ENCODE peak calls at places on chromosomes 13 and 19, in five cellular contexts. One of them, this sample, is unnamed.

GRCh38 chr19:34375598-34375997 is 10.6 kb downstream of the GPI start:
- DNase-seq in foreskin fibroblast: no peak
- DNase-seq in lower leg skin: no peak
- DNase-seq in GM23338: no peak
- DNase-seq in mucosa of descending colon: no peak
- DNase-seq in this sample: no peak

GRCh38 chr13:30158774-30159445 is 148.4 kb downstream of the KATNAL1 start:
- DNase-seq in foreskin fibroblast: peak
- DNase-seq in lower leg skin: no peak
- DNase-seq in GM23338: no peak
- DNase-seq in mucosa of descending colon: no peak
- DNase-seq in this sample: no peak

GRCh38 chr19:34171539-34171876 is 796 bp upstream of the LSM14A start:
- DNase-seq in foreskin fibroblast: peak
- DNase-seq in lower leg skin: no peak
- DNase-seq in GM23338: no peak
- DNase-seq in mucosa of descending colon: no peak
- DNase-seq in this sample: peak

GRCh38 chr19:18489627-18490184 is 32.2 kb downstream of the ELL start:
- DNase-seq in foreskin fibroblast: no peak
- DNase-seq in lower leg skin: no peak
- DNase-seq in GM23338: no peak
- DNase-seq in mucosa of descending colon: no peak
- DNase-seq in this sample: no peak

GRCh38 chr19:43503501-43504425 is 783 bp downstream of the PHLDB3 start:
- DNase-seq in foreskin fibroblast: peak
- DNase-seq in lower leg skin: peak
- DNase-seq in GM23338: peak
- DNase-seq in mucosa of descending colon: peak
- DNase-seq in this sample: peak

GRCh38 chr19:5445667-5446066 is 9.6 kb upstream of the ZNRF4 start:
- DNase-seq in foreskin fibroblast: no peak
- DNase-seq in lower leg skin: no peak
- DNase-seq in GM23338: no peak
- DNase-seq in mucosa of descending colon: no peak
- DNase-seq in this sample: no peak

GRCh38 chr19:49665301-49666119 is at the start of the genes BCL2L12 and IRF3:
- DNase-seq in foreskin fibroblast: peak
- DNase-seq in lower leg skin: peak
- DNase-seq in GM23338: peak
- DNase-seq in mucosa of descending colon: peak
- DNase-seq in this sample: peak

GRCh38 chr13:23963947-23964346 is 66.6 kb upstream of the C1QTNF9B start:
- DNase-seq in foreskin fibroblast: peak
- DNase-seq in lower leg skin: no peak
- DNase-seq in GM23338: no peak
- DNase-seq in mucosa of descending colon: no peak
- DNase-seq in this sample: peak

GRCh38 chr19:35446194-35446593 is 1.9 kb upstream of the FFAR2 start:
- DNase-seq in foreskin fibroblast: no peak
- DNase-seq in lower leg skin: no peak
- DNase-seq in GM23338: no peak
- DNase-seq in mucosa of descending colon: no peak
- DNase-seq in this sample: peak

GRCh38 chr13:53200498-53201453 is 172.2 kb downstream of the OLFM4 start:
- DNase-seq in foreskin fibroblast: peak
- DNase-seq in lower leg skin: no peak
- DNase-seq in GM23338: peak
- DNase-seq in mucosa of descending colon: peak
- DNase-seq in this sample: peak

GRCh38 chr19:17977488-17977887 is 10.6 kb downstream of the KCNN1 start:
- DNase-seq in foreskin fibroblast: no peak
- DNase-seq in lower leg skin: no peak
- DNase-seq in GM23338: no peak
- DNase-seq in mucosa of descending colon: no peak
- DNase-seq in this sample: no peak

GRCh38 chr13:82439159-82439904 is 1442.9 kb downstream of the SLITRK1 start:
- DNase-seq in foreskin fibroblast: no peak
- DNase-seq in lower leg skin: no peak
- DNase-seq in GM23338: no peak
- DNase-seq in mucosa of descending colon: no peak
- DNase-seq in this sample: no peak

GRCh38 chr13:102286326-102286725 is 115.5 kb downstream of the FGF14 start:
- DNase-seq in foreskin fibroblast: peak
- DNase-seq in lower leg skin: no peak
- DNase-seq in GM23338: no peak
- DNase-seq in mucosa of descending colon: no peak
- DNase-seq in this sample: no peak

GRCh38 chr19:40298026-40298425 is 12.9 kb upstream of the AKT2 start:
- DNase-seq in foreskin fibroblast: no peak
- DNase-seq in lower leg skin: no peak
- DNase-seq in GM23338: no peak
- DNase-seq in mucosa of descending colon: no peak
- DNase-seq in this sample: no peak

DNA sequence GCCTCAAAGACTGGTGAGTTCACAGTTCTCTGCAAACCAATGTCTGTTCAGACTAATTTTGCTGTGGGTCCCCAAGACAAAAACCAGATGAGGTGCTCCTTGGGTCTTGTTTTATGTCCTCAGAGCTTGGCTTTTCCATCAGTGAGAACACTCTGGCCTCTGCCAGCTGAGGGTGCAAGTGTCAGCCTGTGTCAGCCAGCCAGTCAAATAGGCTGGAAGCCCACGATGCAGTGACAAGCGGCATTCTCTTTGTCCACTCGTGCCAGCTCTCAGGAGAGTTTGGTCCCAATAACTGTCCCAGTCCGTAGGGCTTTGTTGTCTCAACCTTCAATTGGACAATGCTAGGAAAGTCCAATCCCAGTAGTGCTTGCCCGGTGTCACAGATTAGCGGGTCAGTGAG is 9.4 kb upstream of the AKT2 start:
- DNase-seq in foreskin fibroblast: no peak
- DNase-seq in lower leg skin: no peak
- DNase-seq in GM23338: no peak
- DNase-seq in mucosa of descending colon: no peak
- DNase-seq in this sample: no peak
- TF ChIP-seq CTCF in foreskin fibroblast: no peak
- TF ChIP-seq CTCF in lower leg skin: no peak
- TF ChIP-seq CTCF in GM23338: no peak
- TF ChIP-seq CTCF in mucosa of descending colon: no peak
- TF ChIP-seq CTCF in this sample: no peak

GRCh38 chr19:58154679-58155648 is 4.4 kb upstream of the ZNF329 start:
- DNase-seq in foreskin fibroblast: peak
- DNase-seq in lower leg skin: peak
- DNase-seq in GM23338: peak
- DNase-seq in mucosa of descending colon: peak
- DNase-seq in this sample: peak
- TF ChIP-seq CTCF in foreskin fibroblast: peak
- TF ChIP-seq CTCF in lower leg skin: peak
- TF ChIP-seq CTCF in GM23338: peak
- TF ChIP-seq CTCF in mucosa of descending colon: peak
- TF ChIP-seq CTCF in this sample: peak

DNA sequence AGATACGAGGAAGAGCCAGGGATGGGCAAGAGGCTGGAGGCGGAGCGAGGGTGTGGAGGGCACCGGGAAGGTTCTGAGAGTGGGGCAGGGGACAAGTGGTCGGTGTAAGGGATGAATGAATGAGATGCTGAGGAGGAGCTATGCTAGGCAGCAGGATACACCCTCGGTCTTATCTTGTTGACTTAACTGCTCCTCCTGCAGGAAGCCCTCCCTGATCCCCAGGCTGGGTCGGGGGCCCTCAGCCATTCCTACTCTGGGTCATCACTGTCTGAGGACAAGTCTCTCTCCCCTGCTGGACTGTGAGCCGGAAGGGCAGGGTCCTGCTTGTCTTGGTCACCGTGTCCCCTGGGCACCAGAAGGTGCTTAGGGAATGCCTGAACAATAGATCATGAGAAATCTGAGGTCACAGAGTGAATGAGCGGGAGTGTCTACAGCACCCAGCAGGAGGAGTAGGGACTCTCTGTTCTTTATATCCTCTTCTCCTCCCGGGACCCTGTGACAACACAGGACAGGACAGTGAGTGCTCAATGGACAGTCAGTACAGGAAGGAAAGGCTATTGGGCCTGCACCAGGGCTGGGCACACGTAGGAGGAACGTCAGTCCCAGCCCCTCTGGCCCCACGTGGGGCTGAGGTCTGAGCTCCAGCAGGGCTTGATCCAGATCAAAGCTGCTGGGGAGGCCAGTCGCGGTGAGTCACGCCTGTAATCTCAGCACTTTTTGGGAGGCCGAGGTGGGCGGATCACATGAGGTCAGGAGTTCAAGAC is 6.5 kb downstream of the NKPD1 start:
- DNase-seq in foreskin fibroblast: peak
- DNase-seq in lower leg skin: no peak
- DNase-seq in GM23338: no peak
- DNase-seq in mucosa of descending colon: no peak
- DNase-seq in this sample: no peak
- TF ChIP-seq CTCF in foreskin fibroblast: no peak
- TF ChIP-seq CTCF in lower leg skin: no peak
- TF ChIP-seq CTCF in GM23338: no peak
- TF ChIP-seq CTCF in mucosa of descending colon: no peak
- TF ChIP-seq CTCF in this sample: no peak

GRCh38 chr19:2424686-2425621 is 2.4 kb downstream of the TIMM13 start:
- DNase-seq in foreskin fibroblast: peak
- DNase-seq in lower leg skin: no peak
- DNase-seq in GM23338: peak
- DNase-seq in mucosa of descending colon: no peak
- DNase-seq in this sample: no peak
- TF ChIP-seq CTCF in foreskin fibroblast: no peak
- TF ChIP-seq CTCF in lower leg skin: no peak
- TF ChIP-seq CTCF in GM23338: peak
- TF ChIP-seq CTCF in mucosa of descending colon: no peak
- TF ChIP-seq CTCF in this sample: no peak

GRCh38 chr19:38719761-38720558 is 24.3 kb downstream of the CAPN12 start:
- DNase-seq in foreskin fibroblast: no peak
- DNase-seq in lower leg skin: no peak
- DNase-seq in GM23338: no peak
- DNase-seq in mucosa of descending colon: no peak
- DNase-seq in this sample: no peak
- TF ChIP-seq CTCF in foreskin fibroblast: no peak
- TF ChIP-seq CTCF in lower leg skin: no peak
- TF ChIP-seq CTCF in GM23338: no peak
- TF ChIP-seq CTCF in mucosa of descending colon: no peak
- TF ChIP-seq CTCF in this sample: no peak

DNA sequence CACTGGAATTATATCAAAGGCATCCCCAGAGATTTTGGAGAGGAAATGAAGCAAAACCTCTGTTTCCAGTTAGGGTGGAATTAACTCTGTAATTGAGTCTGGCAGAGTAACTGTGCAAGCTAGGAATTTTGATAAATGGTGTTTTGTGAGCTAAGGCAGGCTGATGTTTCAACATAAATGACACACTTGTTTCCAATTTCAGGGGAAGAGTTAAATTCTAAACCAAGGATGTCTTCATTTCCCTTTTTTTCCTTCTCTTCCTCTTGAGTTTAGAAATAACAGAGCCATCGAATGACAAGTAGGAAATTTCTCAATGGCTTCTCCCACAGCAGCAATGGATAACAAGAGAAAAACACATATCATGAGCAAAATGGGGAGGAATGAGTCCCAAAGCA is 131.2 kb downstream of the IRS2 start:
- DNase-seq in foreskin fibroblast: peak
- DNase-seq in lower leg skin: no peak
- DNase-seq in GM23338: no peak
- DNase-seq in mucosa of descending colon: no peak
- DNase-seq in this sample: no peak
- TF ChIP-seq CTCF in foreskin fibroblast: no peak
- TF ChIP-seq CTCF in lower leg skin: no peak
- TF ChIP-seq CTCF in GM23338: no peak
- TF ChIP-seq CTCF in mucosa of descending colon: no peak
- TF ChIP-seq CTCF in this sample: no peak

GRCh38 chr13:45473627-45474026 is 8.9 kb downstream of the COG3 start:
- DNase-seq in foreskin fibroblast: no peak
- DNase-seq in lower leg skin: no peak
- DNase-seq in GM23338: peak
- DNase-seq in mucosa of descending colon: no peak
- DNase-seq in this sample: no peak

GRCh38 chr13:45479661-45480060 is 14.9 kb downstream of the COG3 start:
- DNase-seq in foreskin fibroblast: no peak
- DNase-seq in lower leg skin: no peak
- DNase-seq in GM23338: no peak
- DNase-seq in mucosa of descending colon: no peak
- DNase-seq in this sample: no peak

GRCh38 chr13:45472171-45472705 is 7.5 kb downstream of the COG3 start:
- DNase-seq in foreskin fibroblast: peak
- DNase-seq in lower leg skin: no peak
- DNase-seq in GM23338: no peak
- DNase-seq in mucosa of descending colon: no peak
- DNase-seq in this sample: no peak

GRCh38 chr13:45474584-45475454 is 10.1 kb downstream of the COG3 start:
- DNase-seq in foreskin fibroblast: no peak
- DNase-seq in lower leg skin: no peak
- DNase-seq in GM23338: no peak
- DNase-seq in mucosa of descending colon: no peak
- DNase-seq in this sample: no peak
- TF ChIP-seq CTCF in foreskin fibroblast: no peak
- TF ChIP-seq CTCF in lower leg skin: no peak
- TF ChIP-seq CTCF in GM23338: no peak
- TF ChIP-seq CTCF in mucosa of descending colon: no peak
- TF ChIP-seq CTCF in this sample: no peak

This sample was measured in GM20000.